ENCODE peak calls at places on chromosomes 4 and X, in four cellular contexts. S, H, Z and U are unnamed samples.
A peak's percentile ranks its signal among the peaks of the same experiment; 100 is the strongest.

GRCh38 chrX:39905475-39905889 is 192.3 kb downstream of the BCOR start:
- DNase-seq in Z (no peak), S (no peak), H (no peak), U (peak; percentile 62)

GRCh38 chrX:19886375-19886774 is 1.0 kb downstream of the SH3KBP1 start:
- DNase-seq in H (no peak), S (no peak), Z (no peak), U (no peak)

GRCh38 chr4:1471443-1472147 is 65.4 kb upstream of the NKX1-1 start:
- DNase-seq in S (no peak), H (peak; percentile 11), Z (no peak), U (no peak)

GRCh38 chr4:73979407-73979806 is 2.4 kb downstream of the PF4 start:
- DNase-seq in H (no peak), Z (no peak), S (no peak), U (no peak)

GRCh38 chrX:39682778-39683177 is 415.0 kb downstream of the BCOR start:
- DNase-seq in Z (no peak), S (no peak), H (no peak), U (no peak)

GRCh38 chr4:140568507-140569306 is at the start of gene UCP1:
- DNase-seq in H (peak; percentile 73), Z (peak; percentile 35), S (no peak), U (peak; percentile 4)

GRCh38 chr4:155545456-155545855 is 121.2 kb upstream of the GUCY1A1 start:
- DNase-seq in Z (no peak), S (no peak), H (no peak), U (no peak)

GRCh38 chr4:129550281-129550785 is 454.4 kb downstream of the C4orf33 start:
- DNase-seq in H (no peak), S (no peak), Z (no peak), U (no peak)

GRCh38 chrX:150450519-150451177 is 87.5 kb downstream of the MAMLD1 start:
- DNase-seq in S (peak; percentile 15), Z (no peak), H (no peak), U (no peak)

GRCh38 chr4:165953181-165953580 is 80.1 kb downstream of the TLL1 start:
- DNase-seq in Z (no peak), S (no peak), H (no peak), U (no peak)

GRCh38 chrX:139932077-139932900 is 564 bp downstream of the ATP11C start:
- DNase-seq in Z (peak; percentile 70), S (peak; percentile 43), H (peak; percentile 47), U (peak; percentile 40)

GRCh38 chrX:65072590-65072989 is 96.3 kb upstream of the ZC4H2 start:
- DNase-seq in S (no peak), H (no peak), Z (no peak), U (no peak)

GRCh38 chrX:116749943-116750342 is 287.2 kb upstream of the CT83 start:
- DNase-seq in S (no peak), H (no peak), Z (no peak), U (no peak)

GRCh38 chr4:83616252-83616651 is 80.3 kb downstream of the GPAT3 start:
- DNase-seq in Z (no peak), S (no peak), H (no peak), U (no peak)

GRCh38 chr4:188960411-188961093 is 821.3 kb downstream of the TRIML1 start:
- DNase-seq in H (no peak), Z (no peak), S (no peak), U (no peak)

GRCh38 chr4:52576326-52576725 is 82.8 kb downstream of the USP46 start:
- DNase-seq in Z (no peak), H (no peak), S (no peak), U (no peak)

GRCh38 chr4:26321326-26322276 is 787 bp downstream of the RBPJ start:
- DNase-seq in Z (no peak), S (peak; percentile 27), H (peak; percentile 42), U (no peak)

GRCh38 chr4:47615385-47615784 is 130.3 kb downstream of the ATP10D start:
- DNase-seq in Z (no peak), S (no peak), H (no peak), U (no peak)